ENCODE peak calls at places on chromosomes 6 and 20, in five cellular contexts. F is activated gamma-delta T cell treated with Interleukin-2 at 50 U/mL for 16 hours, T is pancreas, N is NCI-H2081, M is ELF-1. E is an unnamed sample.

GRCh38 chr6:6224933-6225486 is 95.5 kb downstream of the F13A1 start:
- DNase-seq in F (no peak), T (no peak), N (no peak), M (no peak), E (no peak)

GRCh38 chr20:51360451-51361230 is 181.9 kb downstream of the NFATC2 start:
- DNase-seq in F (no peak), T (no peak), N (no peak), M (no peak), E (no peak)

GRCh38 chr6:10422282-10423034 is 7.6 kb upstream of the TFAP2A start:
- DNase-seq in F (no peak), T (no peak), N (no peak), M (no peak), E (no peak)

GRCh38 chr6:1838604-1839003 is 228.9 kb downstream of the FOXC1 start:
- DNase-seq in F (no peak), T (no peak), N (no peak), M (no peak), E (no peak)

GRCh38 chr20:63101781-63102719 is 95.3 kb upstream of the BHLHE23 start:
- DNase-seq in F (peak; percentile 41), T (peak; percentile 59), N (no peak), M (peak; percentile 39), E (peak; percentile 70)

GRCh38 chr6:43753570-43754183 is 16.3 kb upstream of the VEGFA start:
- DNase-seq in F (no peak), T (no peak), N (no peak), M (no peak), E (no peak)

GRCh38 chr6:117907600-117908245 is 659 bp downstream of the SLC35F1 start:
- DNase-seq in F (no peak), T (peak; percentile 81), N (peak; percentile 15), M (peak; percentile 57), E (peak; percentile 71)

GRCh38 chr20:37142708-37143107 is 36.4 kb upstream of the RPN2 start:
- DNase-seq in F (no peak), T (no peak), N (no peak), M (no peak), E (no peak)

GRCh38 chr6:134753001-134753400 is 196.9 kb downstream of the ALDH8A1 start:
- DNase-seq in F (no peak), T (no peak), N (no peak), M (no peak), E (no peak)

GRCh38 chr6:28446818-28447511 is 3.7 kb upstream of the ZSCAN23 start:
- DNase-seq in F (no peak), T (no peak), N (no peak), M (peak; percentile 54), E (peak; percentile 68)

GRCh38 chr20:58752565-58752964 is 60.0 kb downstream of the NPEPL1 start:
- DNase-seq in F (no peak), T (no peak), N (no peak), M (no peak), E (no peak)

GRCh38 chr6:152398993-152399392 is 238.2 kb downstream of the SYNE1 start:
- DNase-seq in F (no peak), T (no peak), N (no peak), M (no peak), E (no peak)

GRCh38 chr6:88473622-88474021 is 307.5 kb upstream of the CNR1 start:
- DNase-seq in F (no peak), T (no peak), N (no peak), M (no peak), E (no peak)